ENCODE peak calls at places on chromosome 3, in ten cellular contexts. L, I, Q, J, F, S, A, X, R and K are unnamed samples.

GRCh38 chr3:155292133-155292532 is 1.4 kb downstream of the STRIT1 start:
- DNase-seq in L (no peak), I (no peak), Q (no peak), J (no peak), F (no peak), S (no peak), A (no peak), X (no peak), R (no peak), K (no peak)

GRCh38 chr3:153160451-153161137 is 1.4 kb upstream of the RAP2B start:
- DNase-seq in L (peak), I (peak), Q (peak), J (peak), F (peak), S (peak), A (peak), X (peak), R (peak), K (no peak)

GRCh38 chr3:22982981-22983582 is 220.0 kb upstream of the UBE2E2 start:
- DNase-seq in L (no peak), I (no peak), Q (no peak), J (no peak), F (no peak), S (no peak), A (no peak), X (no peak), R (no peak), K (no peak)

GRCh38 chr3:164533275-164533674 is 545.0 kb downstream of the SI start:
- DNase-seq in L (no peak), I (no peak), Q (no peak), J (no peak), F (no peak), S (no peak), A (no peak), X (no peak), R (no peak), K (no peak)

GRCh38 chr3:59235221-59236012 is 185.6 kb upstream of the CFAP20DC start:
- DNase-seq in L (no peak), I (no peak), Q (no peak), J (no peak), F (no peak), S (no peak), A (no peak), X (no peak), R (no peak), K (no peak)

GRCh38 chr3:119555309-119555735 is 4.1 kb downstream of the CD80 start:
- DNase-seq in L (no peak), I (no peak), Q (no peak), J (no peak), F (no peak), S (peak), A (no peak), X (no peak), R (no peak), K (no peak)

GRCh38 chr3:6860911-6861330 is at the start of gene GRM7:
- DNase-seq in L (no peak), I (peak), Q (peak), J (no peak), F (peak), S (no peak), A (no peak), X (no peak), R (no peak), K (peak)

GRCh38 chr3:131047582-131047981 is 20.9 kb downstream of the NEK11 start:
- DNase-seq in L (no peak), I (no peak), Q (no peak), J (no peak), F (no peak), S (no peak), A (no peak), X (no peak), R (no peak), K (no peak)

GRCh38 chr3:177463863-177464262 is 266.6 kb upstream of the TBL1XR1 start:
- DNase-seq in L (no peak), I (no peak), Q (no peak), J (peak), F (no peak), S (no peak), A (no peak), X (no peak), R (no peak), K (no peak)

GRCh38 chr3:102530443-102531195 is 95.8 kb downstream of the ZPLD1 start:
- DNase-seq in L (no peak), I (no peak), Q (no peak), J (peak), F (no peak), S (no peak), A (no peak), X (no peak), R (no peak), K (no peak)

GRCh38 chr3:149736180-149737100 is 15.8 kb downstream of the COMMD2 start:
- DNase-seq in L (no peak), I (no peak), Q (no peak), J (peak), F (no peak), S (no peak), A (no peak), X (no peak), R (no peak), K (no peak)

GRCh38 chr3:72127843-72128242 is 342.9 kb upstream of the PROK2 start:
- DNase-seq in L (no peak), I (no peak), Q (no peak), J (peak), F (no peak), S (no peak), A (no peak), X (no peak), R (no peak), K (no peak)

GRCh38 chr3:4816718-4817117 is 162.5 kb upstream of the BHLHE40 start:
- DNase-seq in L (no peak), I (no peak), Q (no peak), J (no peak), F (no peak), S (no peak), A (no peak), X (no peak), R (no peak), K (no peak)

GRCh38 chr3:143124683-143125520 is 5.3 kb downstream of the CHST2 start:
- DNase-seq in L (no peak), I (no peak), Q (no peak), J (no peak), F (no peak), S (no peak), A (no peak), X (no peak), R (no peak), K (no peak)

GRCh38 chr3:4597204-4597985 is 104.2 kb downstream of the ITPR1 start:
- DNase-seq in L (no peak), I (no peak), Q (no peak), J (no peak), F (no peak), S (no peak), A (no peak), X (no peak), R (peak), K (no peak)

GRCh38 chr3:132293231-132293630 is 24.0 kb upstream of the ACP3 start:
- DNase-seq in L (no peak), I (no peak), Q (no peak), J (no peak), F (no peak), S (no peak), A (no peak), X (no peak), R (no peak), K (no peak)

GRCh38 chr3:63192248-63192647 is 85.9 kb upstream of the SYNPR start:
- DNase-seq in L (no peak), I (no peak), Q (no peak), J (no peak), F (no peak), S (no peak), A (no peak), X (no peak), R (no peak), K (no peak)

GRCh38 chr3:56938545-56938944 is 121.9 kb upstream of the SPATA12 start:
- DNase-seq in L (no peak), I (no peak), Q (no peak), J (no peak), F (no peak), S (no peak), A (no peak), X (no peak), R (no peak), K (no peak)

GRCh38 chr3:189324538-189325138 is 152.9 kb downstream of the TPRG1 start:
- DNase-seq in L (peak), I (no peak), Q (no peak), J (peak), F (no peak), S (no peak), A (peak), X (no peak), R (peak), K (no peak)

GRCh38 chr3:136899622-136900158 is 37.7 kb downstream of the NCK1 start:
- DNase-seq in L (no peak), I (no peak), Q (no peak), J (no peak), F (no peak), S (no peak), A (no peak), X (no peak), R (no peak), K (no peak)

GRCh38 chr3:132205609-132206008 is 111.6 kb upstream of the ACP3 start:
- DNase-seq in L (no peak), I (no peak), Q (no peak), J (no peak), F (no peak), S (no peak), A (no peak), X (no peak), R (no peak), K (no peak)

GRCh38 chr3:3065876-3066275 is 44.3 kb downstream of the IL5RA start:
- DNase-seq in L (no peak), I (no peak), Q (no peak), J (no peak), F (no peak), S (no peak), A (no peak), X (no peak), R (no peak), K (no peak)

GRCh38 chr3:180457238-180457637 is 144.7 kb upstream of the TTC14 start:
- DNase-seq in L (no peak), I (no peak), Q (no peak), J (no peak), F (no peak), S (no peak), A (no peak), X (no peak), R (no peak), K (no peak)

GRCh38 chr3:194348354-194348753 is 2.8 kb downstream of the CPN2 start:
- DNase-seq in L (no peak), I (no peak), Q (no peak), J (no peak), F (no peak), S (no peak), A (no peak), X (no peak), R (no peak), K (no peak)

GRCh38 chr3:194315088-194315964 is 35.8 kb downstream of the CPN2 start:
- DNase-seq in L (peak), I (peak), Q (peak), J (peak), F (peak), S (peak), A (peak), X (peak), R (no peak), K (peak)

GRCh38 chr3:13105851-13106250 is 32.6 kb upstream of the IQSEC1 start:
- DNase-seq in L (no peak), I (no peak), Q (no peak), J (no peak), F (no peak), S (peak), A (no peak), X (no peak), R (no peak), K (no peak)

GRCh38 chr3:194608981-194609380 is 24.2 kb downstream of the TMEM44 start:
- DNase-seq in L (no peak), I (no peak), Q (no peak), J (no peak), F (no peak), S (no peak), A (no peak), X (no peak), R (no peak), K (no peak)

GRCh38 chr3:104987859-104988258 is 378.9 kb upstream of the ALCAM start:
- DNase-seq in L (no peak), I (no peak), Q (no peak), J (no peak), F (no peak), S (no peak), A (no peak), X (no peak), R (no peak), K (no peak)

DNA sequence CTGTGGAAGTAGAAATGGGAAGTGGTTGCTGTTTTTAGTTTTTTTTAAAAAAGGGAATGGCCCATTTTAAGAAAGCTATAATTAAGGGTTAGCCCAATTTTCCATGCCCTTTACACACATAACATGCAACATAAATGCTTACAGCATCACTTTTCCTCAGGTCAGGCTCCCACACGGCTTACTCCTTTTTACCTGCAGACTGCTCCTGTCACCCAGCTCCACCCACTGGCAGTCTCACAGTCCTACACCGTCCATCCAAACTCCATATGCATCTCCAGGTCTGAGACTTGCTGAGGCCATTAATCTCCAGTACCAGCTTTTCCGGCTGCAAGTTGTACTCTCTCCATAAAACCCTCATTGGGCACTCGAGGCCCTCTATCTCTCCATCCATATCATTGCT is 19.7 kb downstream of the MORC1 start:
- DNase-seq in L (no peak), I (no peak), Q (no peak), J (no peak), F (no peak), S (no peak), A (no peak), X (no peak), R (no peak), K (no peak)
- TF ChIP-seq CTCF in L (no peak), I (peak), Q (no peak), J (no peak), F (peak), S (peak), A (no peak), X (no peak), R (no peak), K (peak)

GRCh38 chr3:78857494-78858111 is 910.2 kb downstream of the ROBO1 start:
- DNase-seq in L (no peak), I (no peak), Q (no peak), J (no peak), F (no peak), S (no peak), A (no peak), X (no peak), R (no peak), K (no peak)
- TF ChIP-seq CTCF in L (no peak), I (no peak), Q (no peak), J (no peak), F (peak), S (no peak), A (no peak), X (no peak), R (peak), K (peak)

GRCh38 chr3:11808231-11808630 is 38.5 kb downstream of the TAMM41 start:
- DNase-seq in L (no peak), I (no peak), Q (no peak), J (no peak), F (no peak), S (no peak), A (no peak), X (no peak), R (no peak), K (no peak)
- TF ChIP-seq CTCF in L (no peak), I (no peak), Q (no peak), J (no peak), F (no peak), S (no peak), A (no peak), X (no peak), R (no peak), K (no peak)

DNA sequence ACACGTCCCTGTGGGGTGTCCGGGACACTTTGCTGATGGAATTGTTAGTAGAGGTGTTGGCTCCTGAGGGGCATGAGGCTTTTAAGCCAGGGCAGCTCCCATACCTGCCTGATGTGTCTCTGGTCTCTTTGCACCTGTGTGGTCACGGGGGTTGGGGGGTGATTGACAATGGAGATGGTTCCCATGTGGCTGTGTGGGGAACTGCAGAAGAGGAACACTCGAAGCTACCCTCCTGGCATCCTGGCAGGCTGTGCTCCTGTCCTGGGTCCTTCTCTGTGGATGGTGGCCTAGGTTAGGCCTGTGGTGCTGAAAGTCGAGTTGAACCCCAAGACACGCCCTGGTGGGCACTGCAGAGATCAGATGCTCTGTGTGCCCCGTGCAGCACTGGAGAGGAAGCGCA is 73.4 kb downstream of the HMCES start:
- DNase-seq in L (no peak), I (no peak), Q (no peak), J (no peak), F (no peak), S (no peak), A (peak), X (no peak), R (no peak), K (no peak)
- TF ChIP-seq CTCF in L (no peak), I (peak), Q (no peak), J (peak), F (peak), S (no peak), A (peak), X (no peak), R (no peak), K (no peak)

GRCh38 chr3:99637041-99637380 is 1.4 kb upstream of the COL8A1 start:
- DNase-seq in L (no peak), I (no peak), Q (no peak), J (no peak), F (no peak), S (no peak), A (no peak), X (no peak), R (no peak), K (no peak)
- TF ChIP-seq CTCF in L (no peak), I (no peak), Q (no peak), J (peak), F (no peak), S (no peak), A (no peak), X (no peak), R (peak), K (no peak)

GRCh38 chr3:191502583-191502982 is 41.6 kb downstream of the PYDC2 start:
- DNase-seq in L (no peak), I (no peak), Q (no peak), J (peak), F (no peak), S (no peak), A (no peak), X (no peak), R (no peak), K (no peak)
- TF ChIP-seq CTCF in L (no peak), I (peak), Q (no peak), J (peak), F (peak), S (peak), A (peak), X (no peak), R (peak), K (peak)

GRCh38 chr3:127114337-127115070 is 78.4 kb upstream of the PRR23E start:
- DNase-seq in L (no peak), I (no peak), Q (no peak), J (no peak), F (no peak), S (no peak), A (no peak), X (peak), R (no peak), K (no peak)
- TF ChIP-seq CTCF in L (no peak), I (no peak), Q (no peak), J (no peak), F (no peak), S (no peak), A (no peak), X (no peak), R (no peak), K (no peak)

DNA sequence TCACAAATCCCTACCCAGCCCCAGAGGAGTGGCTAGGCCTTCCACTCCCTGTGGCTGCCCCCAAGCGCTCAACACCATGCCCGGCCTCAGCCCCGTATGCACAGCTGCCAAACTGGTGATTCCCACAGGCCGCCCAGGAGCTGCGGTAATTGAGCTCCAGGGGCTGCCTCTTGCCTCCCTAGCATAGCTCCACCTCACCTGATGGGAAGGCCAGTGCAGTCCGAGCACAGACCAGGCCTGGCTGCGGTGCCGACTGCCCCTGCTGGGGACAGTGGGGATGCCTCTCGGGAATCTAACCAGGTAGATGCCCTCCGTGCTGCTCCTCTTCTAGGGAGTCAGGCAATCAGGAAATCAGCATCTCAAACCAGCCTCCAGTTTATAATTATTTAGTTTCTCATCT is 25.9 kb downstream of the SCN5A start:
- DNase-seq in L (no peak), I (no peak), Q (no peak), J (no peak), F (peak), S (no peak), A (no peak), X (no peak), R (no peak), K (no peak)
- TF ChIP-seq CTCF in L (no peak), I (peak), Q (no peak), J (no peak), F (peak), S (no peak), A (no peak), X (no peak), R (no peak), K (no peak)